ENCODE peak calls at places on chromosomes 16 and 17, in five cellular contexts. B is body of pancreas; V is fibroblast of lung; T is IMR-90; F is CD8-positive, alpha-beta T cell. L is an unnamed sample.
A peak's percentile ranks its signal among the peaks of the same experiment; 100 is the strongest.

GRCh38 chr17:35765086-35765710 is 4.5 kb downstream of the C17orf50 start:
- DNase-seq in B (no peak), V (no peak), T (no peak), F (no peak), L (no peak)

GRCh38 chr16:84186685-84187437 is at the start of gene TAF1C:
- DNase-seq in B (peak; percentile 94), V (peak; percentile 96), T (peak; percentile 93), F (peak; percentile 85), L (peak; percentile 88)

GRCh38 chr16:12501727-12502457 is 301.8 kb downstream of the CPPED1 start:
- DNase-seq in B (no peak), V (no peak), T (no peak), F (no peak), L (no peak)

GRCh38 chr17:37791985-37792384 is 47.1 kb upstream of the HNF1B start:
- DNase-seq in B (no peak), V (no peak), T (no peak), F (no peak), L (no peak)

GRCh38 chr16:69329369-69330285 is 761 bp downstream of the PDF start:
- DNase-seq in B (peak; percentile 52), V (peak; percentile 14), T (no peak), F (peak; percentile 48), L (no peak)

GRCh38 chr16:51449441-51449840 is 298.4 kb upstream of the SALL1 start:
- DNase-seq in B (no peak), V (no peak), T (no peak), F (no peak), L (no peak)

GRCh38 chr16:2969545-2970521 is 685 bp downstream of the PAQR4 start:
- DNase-seq in B (peak; percentile 71), V (peak; percentile 19), T (peak; percentile 49), F (peak; percentile 67), L (no peak)

GRCh38 chr17:6463616-6464445 is 19.6 kb downstream of the PIMREG start:
- DNase-seq in B (no peak), V (no peak), T (no peak), F (no peak), L (no peak)

DNA sequence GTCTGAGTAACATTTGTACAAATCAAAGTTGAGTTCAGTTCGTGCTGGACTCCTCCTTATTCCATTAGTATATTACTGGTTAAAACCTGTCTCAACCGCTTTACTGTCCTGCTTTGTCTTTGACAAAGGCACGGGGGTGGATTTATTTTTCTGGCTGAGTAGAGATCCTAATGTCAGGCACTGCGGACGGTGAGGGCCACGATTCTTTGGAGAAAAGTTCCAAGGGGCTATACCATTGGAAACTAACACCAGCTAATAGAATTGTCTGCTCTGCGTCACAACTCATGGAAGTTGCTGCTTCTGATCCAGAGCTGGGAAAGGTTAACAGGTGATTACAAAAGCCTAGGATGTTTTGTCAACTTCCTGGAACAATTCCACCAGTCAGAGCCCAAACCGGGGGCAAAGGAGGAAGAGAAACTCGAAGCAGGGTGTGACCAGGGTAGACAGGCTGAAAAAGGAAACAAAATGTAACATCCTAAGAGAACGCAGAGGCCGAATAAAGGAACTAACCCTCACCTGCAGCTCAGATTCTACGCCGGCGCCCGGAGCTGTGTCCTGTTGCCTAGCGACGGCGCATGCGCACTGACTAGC is 12.4 kb downstream of the TAT start:
- DNase-seq in B (no peak), V (no peak), T (no peak), F (no peak), L (no peak)
- H3K36me3 ChIP-seq in B (no peaks in the 10 kb centered on the region), V (no peaks in the 10 kb centered on the region), T (no peaks in the 10 kb centered on the region), F (no peaks in the 10 kb centered on the region), L (no peaks in the 10 kb centered on the region)

GRCh38 chr17:77432791-77433190 is 292.0 kb downstream of the SEC14L1 start:
- DNase-seq in B (no peak), V (no peak), T (no peak), F (peak; percentile 47), L (no peak)

GRCh38 chr17:77429985-77430752 is 289.4 kb downstream of the SEC14L1 start:
- DNase-seq in B (peak; percentile 80), V (peak; percentile 99), T (peak; percentile 99), F (peak; percentile 85), L (peak; percentile 92)

GRCh38 chr17:77434136-77435114 is 293.7 kb downstream of the SEC14L1 start:
- DNase-seq in B (no peak), V (no peak), T (no peak), F (peak; percentile 23), L (no peak)

GRCh38 chr17:77433385-77434135 is 292.8 kb downstream of the SEC14L1 start:
- DNase-seq in B (no peak), V (peak; percentile 58), T (peak; percentile 82), F (peak; percentile 51), L (no peak)

GRCh38 chr17:77432034-77432554 is 291.3 kb downstream of the SEC14L1 start:
- DNase-seq in B (no peak), V (no peak), T (no peak), F (peak; percentile 28), L (no peak)
- H3K4me1 ChIP-seq in B (peaks cover 54% of the 10 kb centered on the region), V (peaks cover 72% of the 10 kb centered on the region), T (peaks cover 75% of the 10 kb centered on the region), F (peaks cover 83% of the 10 kb centered on the region), L (peaks cover 21% of the 10 kb centered on the region)

GRCh38 chr17:1154704-1155103 is 25.1 kb downstream of the ABR start:
- DNase-seq in B (no peak), V (no peak), T (no peak), F (no peak), L (no peak)

GRCh38 chr17:1159781-1160180 is 20.0 kb downstream of the ABR start:
- DNase-seq in B (no peak), V (no peak), T (no peak), F (no peak), L (no peak)

GRCh38 chr17:1158879-1159278 is 20.9 kb downstream of the ABR start:
- DNase-seq in B (no peak), V (no peak), T (peak; percentile 84), F (no peak), L (no peak)

GRCh38 chr17:1153795-1154546 is 25.8 kb downstream of the ABR start:
- DNase-seq in B (no peak), V (peak; percentile 84), T (peak; percentile 67), F (no peak), L (no peak)

DNA sequence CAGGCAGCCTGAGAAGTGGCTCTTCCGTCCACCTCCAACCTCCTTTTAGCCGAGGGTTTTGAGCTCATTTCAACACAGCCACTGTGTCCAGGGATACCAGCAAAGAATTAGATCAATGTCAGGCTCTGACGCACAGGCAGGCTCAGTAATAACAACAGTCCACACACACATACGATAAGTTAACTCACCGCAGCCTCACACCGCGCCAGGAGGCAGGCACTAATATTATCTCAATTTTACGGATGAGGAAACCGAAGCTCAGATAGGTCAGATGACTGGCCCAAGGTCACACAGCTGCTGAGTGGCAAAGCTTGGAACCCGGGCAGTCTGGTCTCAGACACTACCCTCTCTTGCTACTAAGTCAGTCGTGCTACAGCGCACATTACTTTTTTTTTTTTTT is 22.9 kb downstream of the ABR start:
- DNase-seq in B (no peak), V (no peak), T (no peak), F (no peak), L (no peak)
- H3K27ac ChIP-seq in B (no peak overlapping the region), V (no peak overlapping the region), T (no peak overlapping the region), F (no peak overlapping the region), L (no peak overlapping the region)

GRCh38 chr17:16037636-16038035 is 38.0 kb downstream of the TTC19 start:
- DNase-seq in B (no peak), V (no peak), T (peak; percentile 27), F (no peak), L (no peak)
- H3K36me3 ChIP-seq in B (peaks cover 10% of the 10 kb centered on the region), V (peaks cover 15% of the 10 kb centered on the region), T (peaks cover 48% of the 10 kb centered on the region), F (peaks cover 35% of the 10 kb centered on the region), L (peaks cover 5% of the 10 kb centered on the region)

DNA sequence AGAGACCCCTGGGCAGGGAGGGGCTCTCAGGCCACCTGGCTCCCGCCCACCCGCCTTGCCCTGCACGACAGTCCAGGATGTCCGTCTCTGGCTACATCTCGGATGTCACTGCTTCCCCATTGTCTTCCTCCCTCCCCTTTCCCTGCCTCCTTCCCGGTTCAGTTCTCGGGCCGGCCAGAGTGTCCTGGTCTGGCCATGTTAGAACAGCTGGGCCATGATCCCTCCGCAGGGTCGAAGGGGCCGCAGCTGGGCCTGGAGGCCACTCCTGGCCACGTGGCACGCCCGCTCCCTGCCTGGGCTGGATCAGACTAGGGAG is 38.2 kb downstream of the CTU2 start:
- DNase-seq in B (no peak), V (no peak), T (no peak), F (no peak), L (no peak)
- H3K4me1 ChIP-seq in B (peaks cover 9% of the 10 kb centered on the region), V (peaks cover 2% of the 10 kb centered on the region), T (no peaks in the 10 kb centered on the region), F (peaks cover 33% of the 10 kb centered on the region), L (peaks cover 2% of the 10 kb centered on the region)

GRCh38 chr16:57377080-57377841 is 5.0 kb downstream of the CX3CL1 start:
- DNase-seq in B (no peak), V (no peak), T (peak; percentile 85), F (no peak), L (no peak)
- H3K27ac ChIP-seq in B (no peak overlapping the region), V (no peak overlapping the region), T (no peak overlapping the region), F (no peak overlapping the region), L (no peak overlapping the region)

GRCh38 chr17:80908776-80909175 is 82.9 kb upstream of the CHMP6 start:
- DNase-seq in B (no peak), V (no peak), T (no peak), F (no peak), L (no peak)
- H3K36me3 ChIP-seq in B (no peaks in the 10 kb centered on the region), V (peaks cover 11% of the 10 kb centered on the region), T (peaks cover 39% of the 10 kb centered on the region), F (peaks cover 15% of the 10 kb centered on the region), L (no peaks in the 10 kb centered on the region)

GRCh38 chr17:2060681-2061440 is 6.0 kb downstream of the HIC1 start:
- DNase-seq in B (no peak), V (peak; percentile 31), T (no peak), F (no peak), L (no peak)
- H3K4me1 ChIP-seq in B (peaks cover 30% of the 10 kb centered on the region), V (peaks cover 62% of the 10 kb centered on the region), T (peaks cover 57% of the 10 kb centered on the region), F (peaks cover 24% of the 10 kb centered on the region), L (peaks cover 11% of the 10 kb centered on the region)

L was measured in iPS DF 6.9.